ENCODE peak calls at places on chromosomes 13 and 19, in seven cellular contexts. I is CD4-positive, CD25-positive, alpha-beta regulatory T cell; Z is esophagus squamous epithelium; Y is IMR-90; M is CD4-positive, alpha-beta T cell; T is Daoy; P is stimulated activated CD8-positive, alpha-beta memory T cell treated with anti-CD3 and anti-CD28 coated beads, Interleukin-12 subunit alpha, Interleukin-12 subunit beta, amount 100 ng/mL, for 4 hours. L is an unnamed sample.

GRCh38 chr19:44988896-44989563 is 12.2 kb upstream of the RELB start:
- DNase-seq in I (peak; percentile 62), Z (no peak), Y (peak; percentile 62), M (peak; percentile 49), T (peak; percentile 79), P (peak; percentile 26), L (peak; percentile 64)

GRCh38 chr13:48110930-48111721 is 16.2 kb upstream of the MED4 start:
- DNase-seq in I (no peak), Z (no peak), Y (no peak), M (no peak), T (peak; percentile 7), P (no peak), L (no peak)

GRCh38 chr13:83286737-83287136 is 595.5 kb downstream of the SLITRK1 start:
- DNase-seq in I (no peak), Z (no peak), Y (peak; percentile 33), M (no peak), T (no peak), P (no peak), L (no peak)

GRCh38 chr19:46195104-46195503 is 34.4 kb upstream of the IGFL1 start:
- DNase-seq in I (no peak), Z (no peak), Y (no peak), M (no peak), T (no peak), P (no peak), L (no peak)

GRCh38 chr19:40689339-40690049 is 957 bp downstream of the NUMBL start:
- DNase-seq in I (no peak), Z (no peak), Y (no peak), M (no peak), T (peak; percentile 44), P (no peak), L (no peak)

GRCh38 chr19:35268546-35269424 is at the start of gene USF2:
- DNase-seq in I (peak; percentile 83), Z (no peak), Y (peak; percentile 61), M (peak; percentile 47), T (peak; percentile 85), P (peak; percentile 42), L (peak; percentile 62)

GRCh38 chr19:2785244-2786000 is at the start of gene THOP1:
- DNase-seq in I (peak; percentile 99), Z (peak; percentile 90), Y (peak; percentile 99), M (peak; percentile 94), T (peak; percentile 100), P (peak; percentile 96), L (peak; percentile 99)

GRCh38 chr13:98338312-98338711 is 161.2 kb upstream of the RNF113B start:
- DNase-seq in I (no peak), Z (no peak), Y (no peak), M (no peak), T (no peak), P (no peak), L (no peak)

GRCh38 chr19:11375143-11375948 is 880 bp downstream of the SWSAP1 start:
- DNase-seq in I (peak; percentile 94), Z (no peak), Y (no peak), M (peak; percentile 67), T (no peak), P (no peak), L (peak; percentile 85)

GRCh38 chr19:4140237-4140711 is 13.2 kb upstream of the CREB3L3 start:
- DNase-seq in I (peak; percentile 69), Z (no peak), Y (peak; percentile 72), M (no peak), T (peak; percentile 68), P (no peak), L (no peak)

GRCh38 chr13:59424661-59425060 is 739.1 kb downstream of the DIAPH3 start:
- DNase-seq in I (no peak), Z (no peak), Y (peak; percentile 69), M (no peak), T (no peak), P (no peak), L (no peak)

GRCh38 chr19:30175987-30176386 is 196.2 kb upstream of the ZNF536 start:
- DNase-seq in I (no peak), Z (no peak), Y (no peak), M (no peak), T (no peak), P (no peak), L (no peak)

GRCh38 chr13:36666482-36667264 is 7.1 kb upstream of the SERTM1 start:
- DNase-seq in I (no peak), Z (no peak), Y (no peak), M (no peak), T (no peak), P (no peak), L (no peak)

GRCh38 chr19:10603084-10603872 is 16.2 kb upstream of the AP1M2 start:
- DNase-seq in I (peak; percentile 97), Z (peak; percentile 33), Y (no peak), M (peak; percentile 80), T (no peak), P (peak; percentile 71), L (peak; percentile 83)